ENCODE peak calls at places on chromosomes 6 and 20, in nine cellular contexts. Z is heart right ventricle, X is psoas muscle, P is AG04450, W is lung, S is A549, F is fibroblast of mammary gland, C is esophagus squamous epithelium, N is PC-3. Y is an unnamed sample.

GRCh38 chr20:5999783-6000182 is 49.3 kb downstream of the MCM8 start:
- DNase-seq in F (no peak), W (no peak), P (no peak), N (no peak), Z (no peak), S (no peak), X (no peak), C (no peak), Y (no peak)

GRCh38 chr6:99458319-99458718 is 33.2 kb upstream of the PNISR start:
- DNase-seq in W (no peak), X (no peak), N (peak), F (peak), S (peak), P (no peak), Z (no peak), C (no peak), Y (peak)

GRCh38 chr6:14822689-14823088 is 423.2 kb upstream of the JARID2 start:
- DNase-seq in P (peak), F (peak), C (no peak), W (no peak), Z (no peak), X (no peak), S (no peak), N (no peak), Y (peak)

GRCh38 chr6:16483315-16483875 is 245.0 kb downstream of the GMPR start:
- DNase-seq in S (no peak), Z (no peak), C (no peak), P (no peak), X (no peak), W (no peak), F (no peak), N (no peak), Y (no peak)

GRCh38 chr6:138035070-138035469 is 72.1 kb downstream of the PERP start:
- DNase-seq in P (no peak), F (no peak), S (no peak), N (peak), X (no peak), Z (no peak), C (no peak), W (no peak), Y (no peak)

GRCh38 chr6:17281100-17281496 is at the start of gene RBM24:
- DNase-seq in P (peak), S (peak), F (peak), W (peak), X (peak), N (peak), C (no peak), Z (peak), Y (peak)

GRCh38 chr6:26389349-26389799 is 6.5 kb downstream of the BTN2A2 start:
- DNase-seq in F (peak), W (no peak), Z (no peak), N (no peak), C (no peak), X (no peak), S (peak), P (no peak), Y (no peak)

GRCh38 chr6:124056884-124057283 is 253.2 kb downstream of the NKAIN2 start:
- DNase-seq in F (no peak), X (no peak), P (no peak), S (no peak), W (no peak), C (no peak), N (no peak), Z (no peak), Y (no peak)

GRCh38 chr6:154706389-154706788 is 26.8 kb upstream of the SCAF8 start:
- DNase-seq in C (no peak), S (no peak), F (no peak), W (no peak), X (no peak), N (no peak), P (no peak), Z (no peak), Y (no peak)

GRCh38 chr6:157670466-157671186 is 152.4 kb upstream of the SNX9 start:
- DNase-seq in W (no peak), X (peak), Z (peak), S (no peak), F (peak), C (no peak), N (no peak), P (no peak), Y (peak)

GRCh38 chr20:49490689-49491088 is 8.2 kb upstream of the KCNB1 start:
- DNase-seq in C (no peak), N (peak), W (no peak), Z (no peak), F (no peak), S (peak), X (no peak), P (no peak), Y (no peak)

GRCh38 chr20:63050406-63050805 is 43.6 kb upstream of the BHLHE23 start:
- DNase-seq in C (no peak), N (no peak), F (no peak), Z (peak), S (no peak), W (no peak), X (no peak), P (no peak), Y (no peak)

GRCh38 chr6:88761237-88762031 is 202.0 kb downstream of the RNGTT start:
- DNase-seq in Z (no peak), N (peak), C (no peak), W (no peak), S (peak), F (no peak), X (no peak), P (no peak), Y (no peak)

GRCh38 chr20:35252037-35252461 is 25.6 kb downstream of the MMP24 start:
- DNase-seq in X (no peak), W (no peak), C (no peak), F (no peak), P (no peak), S (no peak), Z (no peak), N (no peak), Y (no peak)

GRCh38 chr20:50992336-50992732 is 30.6 kb downstream of the KCNG1 start:
- DNase-seq in X (no peak), Z (no peak), C (no peak), F (no peak), W (no peak), N (no peak), P (no peak), S (no peak), Y (no peak)

GRCh38 chr20:22810626-22811559 is 224.2 kb upstream of the SSTR4 start:
- DNase-seq in C (no peak), N (no peak), Z (no peak), F (no peak), X (no peak), S (no peak), P (no peak), W (no peak), Y (no peak)

GRCh38 chr6:105669232-105669631 is 266.4 kb upstream of the PREP start:
- DNase-seq in Z (no peak), P (no peak), F (no peak), W (no peak), C (no peak), N (no peak), S (no peak), X (no peak), Y (no peak)

GRCh38 chr6:17907467-17908229 is 79.8 kb downstream of the KIF13A start:
- DNase-seq in P (peak), N (peak), Z (peak), F (peak), S (peak), W (peak), C (peak), X (peak), Y (peak)

GRCh38 chr6:145017516-145017915 is 717.8 kb downstream of the EPM2A start:
- DNase-seq in X (no peak), W (no peak), C (no peak), S (no peak), N (peak), F (peak), Z (no peak), P (no peak), Y (peak)

GRCh38 chr6:112956696-112957525 is 609.8 kb downstream of the RFPL4B start:
- DNase-seq in W (no peak), C (no peak), N (peak), F (peak), X (no peak), P (peak), Z (no peak), S (no peak), Y (peak)

GRCh38 chr6:163347021-163347446 is 67.5 kb upstream of the QKI start:
- DNase-seq in X (peak), Z (no peak), N (peak), F (no peak), W (no peak), C (no peak), P (no peak), S (no peak), Y (no peak)

GRCh38 chr6:141664744-141665143 is 468.0 kb upstream of the GJE1 start:
- DNase-seq in Z (no peak), S (no peak), C (no peak), X (no peak), P (no peak), F (no peak), W (no peak), N (no peak), Y (no peak)

GRCh38 chr6:56959094-56959493 is 4.2 kb downstream of the BEND6 start:
- DNase-seq in X (no peak), C (no peak), S (no peak), F (peak), P (no peak), W (no peak), Z (no peak), N (peak), Y (no peak)

GRCh38 chr20:47150403-47151152 is 205.9 kb downstream of the ZMYND8 start:
- DNase-seq in F (peak), W (peak), C (no peak), X (peak), Z (peak), P (no peak), S (peak), N (peak), Y (peak)

GRCh38 chr6:38375341-38375740 is 264.4 kb downstream of the BTBD9 start:
- DNase-seq in F (no peak), X (no peak), S (no peak), W (no peak), C (no peak), Z (no peak), N (no peak), P (no peak), Y (no peak)

GRCh38 chr20:62537649-62538292 is 62.0 kb upstream of the GATA5 start:
- DNase-seq in S (no peak), F (no peak), W (no peak), N (no peak), Z (no peak), C (no peak), P (no peak), X (no peak), Y (no peak)

GRCh38 chr6:33249732-33250625 is 21.7 kb downstream of the VPS52 start:
- DNase-seq in C (no peak), X (no peak), N (peak), F (peak), S (no peak), P (no peak), Z (peak), W (peak), Y (peak)

GRCh38 chr6:169115632-169116031 is 138.0 kb downstream of the THBS2 start:
- DNase-seq in C (no peak), W (no peak), F (peak), X (no peak), S (no peak), P (no peak), N (no peak), Z (no peak), Y (peak)

GRCh38 chr20:61096463-61096862 is 155.6 kb upstream of the CDH4 start:
- DNase-seq in N (no peak), P (no peak), F (no peak), S (no peak), Z (no peak), W (no peak), X (no peak), C (no peak), Y (no peak)

GRCh38 chr20:31605902-31606677 is 1.0 kb downstream of the ID1 start:
- DNase-seq in Z (peak), S (no peak), N (peak), P (no peak), C (no peak), F (no peak), X (peak), W (peak), Y (no peak)

GRCh38 chr6:113464959-113465358 is 392.2 kb upstream of the MARCKS start:
- DNase-seq in F (peak), C (no peak), N (peak), P (no peak), S (peak), X (no peak), W (no peak), Z (no peak), Y (peak)

GRCh38 chr6:170433163-170434095 is 119.7 kb downstream of the PSMB1 start:
- DNase-seq in F (no peak), C (no peak), X (no peak), N (no peak), Z (no peak), S (no peak), P (no peak), W (no peak), Y (no peak)

GRCh38 chr6:170435766-170436165 is 117.3 kb downstream of the PSMB1 start:
- DNase-seq in S (no peak), X (no peak), C (no peak), Z (no peak), W (no peak), N (no peak), P (no peak), F (no peak), Y (no peak)

GRCh38 chr6:170436209-170436809 is 116.8 kb downstream of the PSMB1 start:
- DNase-seq in X (no peak), F (no peak), W (no peak), P (no peak), N (no peak), Z (no peak), C (no peak), S (no peak), Y (no peak)

GRCh38 chr6:170434821-170435155 is 118.3 kb downstream of the PSMB1 start:
- DNase-seq in N (no peak), X (no peak), W (no peak), S (no peak), P (no peak), C (no peak), Z (no peak), F (no peak), Y (no peak)

DNA sequence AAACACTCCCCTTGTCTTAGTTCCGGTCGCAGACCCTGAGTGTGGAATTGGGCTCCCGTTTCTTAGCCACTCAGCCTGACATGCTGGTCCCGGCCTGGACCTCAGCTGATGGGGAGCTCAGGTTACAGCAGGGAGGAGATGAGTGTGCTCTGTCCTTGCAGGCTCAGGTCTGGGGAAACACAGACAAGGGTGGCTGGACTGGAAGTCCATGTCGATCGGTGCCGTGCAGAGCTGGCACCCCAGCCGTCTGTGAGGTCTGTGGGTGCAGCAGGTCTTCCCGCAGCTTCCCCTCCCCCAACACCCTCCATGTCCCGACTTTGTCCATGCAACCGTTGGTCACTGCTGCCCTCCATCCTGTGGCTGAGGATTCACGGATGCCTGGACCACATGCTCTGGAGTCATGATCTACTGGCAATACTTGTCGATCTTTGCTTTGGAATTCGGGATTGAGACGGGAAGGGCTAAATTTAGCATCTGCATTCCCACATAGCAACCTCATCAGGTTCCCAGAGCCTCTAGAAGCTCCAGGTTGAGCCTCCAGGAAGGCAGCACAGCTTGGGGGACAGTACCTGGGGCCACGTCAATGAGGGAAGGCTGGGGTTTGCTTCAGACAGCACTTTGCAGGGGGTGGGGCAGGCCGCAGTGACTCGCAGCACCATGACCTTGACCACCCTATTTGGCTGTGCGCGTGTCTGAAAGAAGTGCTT is 118.8 kb downstream of the PSMB1 start:
- DNase-seq in P (no peak), C (no peak), Z (no peak), X (no peak), F (peak), S (no peak), N (no peak), W (no peak), Y (no peak)
- H3K4me3 ChIP-seq in P (no peak), C (no peak), Z (no peak), X (no peak), F (no peak), S (no peak), N (no peak), W (no peak), Y (no peak)

GRCh38 chr6:132728616-132729015 is 14.8 kb upstream of the VNN1 start:
- DNase-seq in X (no peak), F (no peak), N (peak), W (no peak), S (peak), C (no peak), Z (no peak), P (no peak), Y (no peak)
- TF ChIP-seq CTCF in X (no peak), F (no peak), N (peak), W (no peak), S (no peak), C (no peak), Z (no peak), P (no peak), Y (no peak)

GRCh38 chr6:125611573-125612399 is 137.6 kb upstream of the HEY2 start:
- DNase-seq in X (no peak), P (no peak), F (no peak), Z (no peak), W (no peak), N (no peak), S (no peak), C (no peak), Y (peak)
- H3K4me3 ChIP-seq in X (peak), P (no peak), F (no peak), Z (peak), W (no peak), N (no peak), S (no peak), C (no peak), Y (no peak)

DNA sequence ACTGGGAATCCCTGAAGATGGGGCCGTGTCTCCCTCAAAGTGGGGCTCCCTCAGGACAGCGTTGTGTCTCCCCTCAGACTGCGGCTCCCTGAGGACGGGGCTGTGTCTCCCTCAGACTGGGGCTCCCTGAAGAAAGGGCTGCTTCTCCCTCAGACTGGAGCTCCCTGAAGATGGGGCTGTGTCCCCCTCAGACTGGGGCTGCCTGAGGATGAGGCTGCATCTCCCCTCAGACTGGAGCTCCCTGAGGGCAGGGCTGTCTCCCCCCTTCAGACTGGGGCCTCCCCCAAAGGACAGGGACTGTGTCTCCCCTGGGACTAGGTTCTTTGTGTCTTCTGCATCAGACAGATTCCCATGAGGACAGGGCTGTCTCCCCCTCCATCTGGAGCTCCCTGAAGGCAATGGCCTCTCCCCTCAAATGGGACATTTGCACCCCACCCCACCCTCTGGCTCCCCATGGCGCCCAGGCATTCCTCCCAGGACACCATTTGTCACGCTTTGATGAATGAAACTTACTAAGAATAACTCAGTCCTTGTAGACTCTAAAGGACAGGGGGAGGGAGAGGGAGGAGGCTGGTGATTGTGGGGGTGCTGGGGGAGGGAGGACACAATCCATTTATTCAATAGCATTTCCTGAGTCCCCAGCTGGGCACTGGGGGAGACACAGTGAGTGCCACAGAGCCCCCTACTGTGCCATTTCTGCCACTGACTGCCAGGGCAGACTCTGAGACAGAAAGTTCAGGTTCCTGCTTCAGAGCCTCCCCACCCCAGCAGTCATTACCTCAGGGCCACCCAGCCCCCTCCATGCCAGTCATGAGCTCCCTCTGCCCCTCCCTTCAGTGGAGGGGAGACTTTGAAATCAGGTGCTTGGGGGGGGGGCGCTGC is 122.4 kb downstream of the MRPL14 start:
- DNase-seq in S (peak), N (peak), X (no peak), P (no peak), W (no peak), Z (no peak), F (no peak), C (no peak), Y (no peak)
- TF ChIP-seq CTCF in S (peak), N (peak), X (no peak), P (peak), W (no peak), Z (no peak), F (peak), C (no peak), Y (peak)

GRCh38 chr20:56465997-56466396 is 2.4 kb upstream of the RTF2 start:
- DNase-seq in S (no peak), F (no peak), C (no peak), W (no peak), Z (no peak), N (no peak), P (no peak), X (no peak), Y (no peak)
- H3K4me3 ChIP-seq in S (no peak), F (no peak), C (no peak), W (no peak), Z (no peak), N (no peak), P (no peak), X (no peak), Y (no peak)

GRCh38 chr6:93418448-93419303 is 683 bp downstream of the EPHA7 start:
- DNase-seq in X (peak), Z (peak), F (no peak), W (peak), N (peak), P (no peak), S (peak), C (no peak), Y (no peak)
- TF ChIP-seq CTCF in X (no peak), Z (no peak), F (no peak), W (no peak), N (no peak), P (no peak), S (no peak), C (no peak), Y (no peak)